ENCODE peak calls at places on chromosomes 7 and 10, in four cellular contexts. R is uterus, B is psoas muscle, T is fibroblast of lung. F is an unnamed sample.
A peak's percentile ranks its signal among the peaks of the same experiment; 100 is the strongest.

GRCh38 chr7:27141138-27141537 is 2.3 kb downstream of the HOXA5 start:
- DNase-seq in T (no peak), B (no peak), R (no peak), F (no peak)

GRCh38 chr10:13683017-13683416 is 96.3 kb downstream of the PRPF18 start:
- DNase-seq in B (no peak), T (no peak), R (no peak), F (no peak)

GRCh38 chr10:9762966-9763656 is 1254.6 kb upstream of the CELF2 start:
- DNase-seq in B (no peak), T (peak; percentile 94), R (no peak), F (no peak)

GRCh38 chr7:134366481-134366880 is 49.8 kb upstream of the SLC35B4 start:
- DNase-seq in T (no peak), R (no peak), B (no peak), F (no peak)

GRCh38 chr7:108368466-108368865 is 87.8 kb downstream of the NRCAM start:
- DNase-seq in T (no peak), B (no peak), R (no peak), F (no peak)

GRCh38 chr7:131000873-131001272 is 266.9 kb upstream of the KLF14 start:
- DNase-seq in T (no peak), B (no peak), R (no peak), F (no peak)

GRCh38 chr7:77284633-77285032 is 85.0 kb upstream of the FGL2 start:
- DNase-seq in T (no peak), R (no peak), B (no peak), F (no peak)

GRCh38 chr10:103653581-103654020 is 160.1 kb downstream of the NEURL1 start:
- DNase-seq in B (no peak), R (no peak), T (no peak), F (no peak)

GRCh38 chr10:77164616-77165311 is 472.8 kb downstream of the KCNMA1 start:
- DNase-seq in R (no peak), T (peak; percentile 76), B (no peak), F (no peak)

GRCh38 chr10:61335359-61335758 is 117.8 kb downstream of the TMEM26 start:
- DNase-seq in R (no peak), B (no peak), T (no peak), F (no peak)

GRCh38 chr7:726854-727103 is 280 bp downstream of the DNAAF5 start:
- DNase-seq in T (no peak), B (no peak), R (no peak), F (no peak)

GRCh38 chr7:81692146-81692905 is 77.5 kb downstream of the HGF start:
- DNase-seq in R (no peak), B (no peak), T (peak; percentile 88), F (no peak)

GRCh38 chr10:122054046-122055025 is 65.4 kb downstream of the TACC2 start:
- DNase-seq in B (peak; percentile 83), R (peak; percentile 69), T (peak; percentile 48), F (peak; percentile 76)

GRCh38 chr7:122038904-122039303 is 105.1 kb downstream of the AASS start:
- DNase-seq in T (peak; percentile 64), R (no peak), B (no peak), F (no peak)

GRCh38 chr10:24383681-24384106 is 174.8 kb downstream of the KIAA1217 start:
- DNase-seq in T (peak; percentile 99), R (peak; percentile 69), B (peak; percentile 97), F (peak; percentile 79)

GRCh38 chr10:84156768-84157167 is 16.8 kb upstream of the GPR15LG start:
- DNase-seq in R (no peak), B (no peak), T (no peak), F (no peak)

GRCh38 chr10:129792864-129793263 is 171.2 kb downstream of the EBF3 start:
- DNase-seq in T (no peak), B (no peak), R (no peak), F (no peak)

GRCh38 chr10:77702166-77702565 is 64.6 kb upstream of the KCNMA1 start:
- DNase-seq in B (no peak), R (no peak), T (peak; percentile 90), F (no peak)

GRCh38 chr7:2060701-2061100 is 172.0 kb downstream of the MAD1L1 start:
- DNase-seq in R (no peak), T (peak; percentile 89), B (no peak), F (no peak)

GRCh38 chr7:43220250-43220649 is 107.8 kb downstream of the HECW1 start:
- DNase-seq in B (no peak), R (no peak), T (peak; percentile 92), F (no peak)

GRCh38 chr7:157302314-157302711 is 34.5 kb upstream of the DNAJB6 start:
- DNase-seq in B (peak; percentile 79), R (no peak), T (peak; percentile 29), F (peak; percentile 60)

GRCh38 chr10:79985481-79986072 is 36.7 kb upstream of the SFTPD start:
- DNase-seq in B (no peak), T (no peak), R (no peak), F (no peak)

GRCh38 chr10:84921701-84922100 is 593.3 kb downstream of the CCSER2 start:
- DNase-seq in T (no peak), R (no peak), B (no peak), F (no peak)

GRCh38 chr10:21687197-21687993 is 153.4 kb downstream of the MLLT10 start:
- DNase-seq in R (no peak), T (peak; percentile 17), B (no peak), F (no peak)

GRCh38 chr7:151426906-151427704 is 12.8 kb downstream of the CRYGN start:
- DNase-seq in B (no peak), R (no peak), T (no peak), F (no peak)

GRCh38 chr7:128868624-128869137 is 6.0 kb downstream of the ATP6V1F start:
- DNase-seq in T (no peak), R (no peak), B (peak; percentile 62), F (no peak)

GRCh38 chr7:121575194-121575766 is 179.2 kb upstream of the FAM3C start:
- DNase-seq in B (no peak), R (no peak), T (no peak), F (no peak)

GRCh38 chr10:122852261-122852660 is 6.6 kb upstream of the CUZD1 start:
- DNase-seq in R (no peak), B (no peak), T (peak; percentile 58), F (no peak)

GRCh38 chr7:74709880-74710671 is 52.6 kb downstream of the GTF2I start:
- DNase-seq in B (no peak), R (no peak), T (no peak), F (no peak)

GRCh38 chr10:129755075-129756020 is 208.7 kb downstream of the EBF3 start:
- DNase-seq in B (peak; percentile 20), T (no peak), R (peak; percentile 4), F (no peak)

DNA sequence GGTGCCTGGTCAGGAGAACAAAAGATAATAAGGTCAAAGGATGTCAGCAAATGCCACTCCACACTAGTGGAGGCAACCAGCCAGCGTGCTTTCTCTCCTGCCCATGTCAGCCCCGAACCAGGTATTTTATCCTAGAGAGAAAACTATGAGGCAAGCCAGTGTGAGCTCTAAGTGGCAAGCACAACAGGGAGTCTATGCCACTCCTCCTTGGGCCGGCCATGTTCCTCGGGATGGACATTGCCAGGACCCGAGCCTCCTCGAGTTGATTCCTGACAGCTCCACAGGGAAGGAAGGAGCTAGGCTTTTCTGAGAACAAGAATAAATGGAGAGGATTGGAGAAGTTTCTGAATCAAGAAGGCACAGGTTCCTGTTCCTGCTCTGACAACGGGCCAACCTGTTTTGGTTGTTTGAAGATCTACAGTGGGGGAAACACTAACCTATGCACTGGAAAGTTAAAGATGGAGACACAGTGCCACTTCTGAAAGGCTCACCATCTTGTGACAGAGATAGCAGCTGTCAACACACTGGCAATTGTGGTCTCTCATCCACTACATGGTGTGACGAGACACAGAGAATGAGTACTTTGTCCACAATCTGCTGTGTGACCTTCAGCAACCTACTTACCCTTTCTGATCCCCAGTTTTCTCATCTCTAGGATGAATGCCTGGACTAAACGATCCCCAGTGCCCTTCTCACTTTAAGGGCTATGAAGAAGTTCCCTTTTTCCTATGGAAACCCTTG is 28.8 kb downstream of the ABLIM1 start:
- DNase-seq in T (no peak), B (no peak), R (no peak), F (no peak)
- H3K4me3 ChIP-seq in T (no peak overlapping the region), B (no peak overlapping the region), R (no peak overlapping the region), F (peak overlapping the region; percentile 58)

DNA sequence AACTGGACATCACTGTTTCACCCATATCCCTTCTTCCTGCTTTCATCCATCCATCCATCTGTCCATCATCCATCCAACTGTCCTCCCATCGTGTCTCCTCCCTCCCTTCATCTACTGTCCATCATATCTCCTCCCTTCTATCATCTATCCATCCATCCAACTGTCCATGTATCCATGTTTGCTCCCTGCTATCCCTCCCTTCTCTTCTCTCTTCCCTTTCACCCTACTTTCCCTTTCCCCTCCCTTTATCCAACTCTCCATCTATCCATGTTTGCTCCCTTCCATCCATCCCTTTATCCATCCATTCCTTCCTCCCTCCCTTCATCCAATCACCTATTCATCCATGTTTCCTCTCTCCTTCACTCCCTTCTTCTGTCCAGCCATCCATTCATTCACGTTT is 92.6 kb upstream of the CTBP2 start:
- DNase-seq in R (no peak), T (no peak), B (no peak), F (no peak)
- H3K4me3 ChIP-seq in R (no peak overlapping the region), T (no peak overlapping the region), B (no peak overlapping the region), F (no peak overlapping the region)

GRCh38 chr7:28517206-28517605 is 104.9 kb downstream of the CREB5 start:
- DNase-seq in R (no peak), B (no peak), T (peak; percentile 16), F (no peak)
- H3K4me3 ChIP-seq in R (no peak overlapping the region), B (no peak overlapping the region), T (no peak overlapping the region), F (no peak overlapping the region)

GRCh38 chr10:56679578-56679977 is 318.5 kb upstream of the ZWINT start:
- DNase-seq in T (no peak), R (no peak), B (no peak), F (no peak)
- H3K4me3 ChIP-seq in T (no peak overlapping the region), R (no peak overlapping the region), B (no peak overlapping the region), F (no peak overlapping the region)

GRCh38 chr10:133356549-133356948 is 1.3 kb downstream of the FUOM start:
- DNase-seq in B (peak; percentile 53), R (no peak), T (no peak), F (no peak)
- H3K4me3 ChIP-seq in B (peak overlapping the region; percentile 79), R (no peak overlapping the region), T (no peak overlapping the region), F (peak overlapping the region; percentile 60)